ENCODE peak calls at places on chromosomes 16 and 17, in seven cellular contexts. Y is cardiac fibroblast, R is omental fat pad, V is bronchial epithelial cell, K is thoracic aorta, S is AG09309, M is glutamatergic neuron. G is an unnamed sample.

GRCh38 chr17:76696763-76697701 is 13.7 kb downstream of the MXRA7 start:
- DNase-seq in R (no peak), V (no peak), Y (peak; percentile 70), M (peak; percentile 40), K (no peak), S (no peak), G (no peak)

GRCh38 chr17:77100009-77100408 is 40.8 kb upstream of the SEC14L1 start:
- DNase-seq in M (no peak), R (no peak), Y (no peak), K (no peak), V (no peak), S (no peak), G (no peak)

GRCh38 chr16:56801762-56802161 is 63.2 kb upstream of the SLC12A3 start:
- DNase-seq in R (no peak), S (no peak), Y (no peak), M (no peak), V (no peak), K (no peak), G (no peak)

GRCh38 chr16:57720142-57720575 is 15.4 kb upstream of the KATNB1 start:
- DNase-seq in R (no peak), Y (peak; percentile 75), S (peak; percentile 8), V (peak; percentile 38), K (no peak), M (peak; percentile 73), G (peak; percentile 61)

GRCh38 chr16:48576927-48577326 is 33.1 kb downstream of the N4BP1 start:
- DNase-seq in K (no peak), Y (no peak), S (no peak), V (peak; percentile 81), R (no peak), M (no peak), G (no peak)

GRCh38 chr17:48625502-48626201 is 506 bp downstream of the HOXB9 start:
- DNase-seq in M (no peak), V (no peak), K (no peak), R (no peak), S (no peak), Y (no peak), G (peak; percentile 39)

GRCh38 chr16:53209489-53209888 is 154.7 kb downstream of the CHD9 start:
- DNase-seq in V (no peak), S (no peak), K (no peak), M (no peak), Y (no peak), R (no peak), G (no peak)

GRCh38 chr16:1559446-1559975 is 26.0 kb downstream of the TMEM204 start:
- DNase-seq in V (no peak), Y (no peak), M (no peak), S (no peak), K (no peak), R (no peak), G (no peak)

GRCh38 chr17:65750166-65750565 is 188.7 kb upstream of the AXIN2 start:
- DNase-seq in S (no peak), V (peak; percentile 35), M (no peak), K (no peak), R (no peak), Y (no peak), G (no peak)

GRCh38 chr17:64245218-64246145 is 17.6 kb downstream of the TEX2 start:
- DNase-seq in K (no peak), S (no peak), M (no peak), V (no peak), Y (no peak), R (no peak), G (no peak)

GRCh38 chr16:57147381-57148191 is 38.3 kb downstream of the PSME3IP1 start:
- DNase-seq in M (no peak), S (peak; percentile 51), R (peak; percentile 13), Y (peak; percentile 41), K (no peak), V (peak; percentile 58), G (no peak)

GRCh38 chr16:10923650-10924214 is 18.5 kb downstream of the DEXI start:
- DNase-seq in Y (no peak), S (no peak), M (no peak), R (no peak), V (no peak), K (peak; percentile 31), G (no peak)

GRCh38 chr17:41521574-41522261 is 3.0 kb upstream of the KRT15 start:
- DNase-seq in R (no peak), V (peak; percentile 96), M (no peak), Y (peak; percentile 68), K (no peak), S (peak; percentile 44), G (no peak)

GRCh38 chr17:74012465-74012864 is 191.0 kb upstream of the RPL38 start:
- DNase-seq in M (peak; percentile 60), Y (no peak), R (no peak), S (no peak), K (no peak), V (no peak), G (no peak)

GRCh38 chr16:58280846-58281301 is 14.0 kb downstream of the PRSS54 start:
- DNase-seq in S (no peak), M (no peak), R (no peak), V (peak; percentile 81), Y (peak; percentile 13), K (no peak), G (no peak)

GRCh38 chr16:72371307-72372081 is 199.5 kb upstream of the PMFBP1 start:
- DNase-seq in Y (peak; percentile 29), M (no peak), R (no peak), K (no peak), S (peak; percentile 55), V (peak; percentile 31), G (no peak)

DNA sequence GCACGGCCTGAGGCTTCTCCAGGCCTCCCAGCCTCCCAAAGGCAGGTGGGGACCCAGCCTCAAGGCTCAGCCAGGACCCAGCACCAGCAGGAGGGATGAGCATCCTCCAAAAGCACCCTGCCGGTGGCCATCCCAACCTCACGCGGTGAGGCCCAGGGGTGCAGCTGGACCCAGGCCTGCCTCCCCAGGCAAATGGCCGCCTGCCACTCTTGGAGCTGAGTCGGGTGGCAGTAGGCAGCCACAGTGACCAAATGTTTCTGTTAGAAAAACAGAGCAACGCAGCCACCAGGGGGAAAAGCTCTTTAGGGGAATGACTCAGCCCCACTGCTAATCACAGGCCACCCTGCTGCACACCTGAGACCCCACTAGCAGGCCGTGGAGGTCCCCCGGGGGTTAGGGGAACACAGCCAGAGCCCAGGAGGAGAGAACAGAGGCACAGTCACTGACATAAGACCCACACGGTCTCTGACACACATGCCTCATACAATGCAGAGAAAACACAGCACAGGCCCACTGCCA is 12.5 kb downstream of the BCAR1 start:
- DNase-seq in V (no peak), S (no peak), R (no peak), K (no peak), M (peak; percentile 68), Y (no peak), G (no peak)
- TF ChIP-seq CTCF in V (peak; percentile 22), S (peak; percentile 40), R (no peak), K (peak; percentile 51), M (no peak), Y (peak; percentile 23), G (no peak)

DNA sequence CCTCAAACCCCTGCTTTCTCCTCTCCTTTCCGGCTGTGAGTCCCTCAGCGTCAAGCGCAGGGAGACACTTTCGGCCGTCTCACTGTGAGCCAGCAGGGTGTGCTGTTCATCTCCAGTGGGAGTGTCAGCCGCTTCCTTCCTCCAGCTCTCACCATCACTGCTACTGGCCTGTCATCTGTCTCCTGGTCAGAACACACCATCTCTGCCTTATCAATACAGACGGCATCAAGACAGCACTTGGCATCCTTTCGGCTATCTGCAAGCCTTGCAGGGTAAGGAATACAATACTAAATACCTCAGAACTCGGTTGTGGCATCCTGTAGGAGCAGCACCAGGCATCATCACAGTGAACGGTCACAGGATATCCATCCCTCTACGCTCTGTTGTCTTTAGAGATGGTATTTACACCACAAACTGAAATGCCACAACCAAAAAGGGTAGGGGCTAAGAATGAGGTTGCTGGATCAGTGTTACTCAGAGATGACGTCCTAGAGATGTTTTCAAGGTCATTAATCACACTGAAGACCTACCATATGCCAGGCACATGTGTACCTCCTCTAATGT is 20.7 kb upstream of the CMTM4 start:
- DNase-seq in M (peak; percentile 77), K (no peak), V (no peak), S (no peak), R (no peak), Y (peak; percentile 65), G (no peak)
- TF ChIP-seq CTCF in M (peak; percentile 51), K (no peak), V (peak; percentile 48), S (peak; percentile 32), R (no peak), Y (peak; percentile 85), G (no peak)

DNA sequence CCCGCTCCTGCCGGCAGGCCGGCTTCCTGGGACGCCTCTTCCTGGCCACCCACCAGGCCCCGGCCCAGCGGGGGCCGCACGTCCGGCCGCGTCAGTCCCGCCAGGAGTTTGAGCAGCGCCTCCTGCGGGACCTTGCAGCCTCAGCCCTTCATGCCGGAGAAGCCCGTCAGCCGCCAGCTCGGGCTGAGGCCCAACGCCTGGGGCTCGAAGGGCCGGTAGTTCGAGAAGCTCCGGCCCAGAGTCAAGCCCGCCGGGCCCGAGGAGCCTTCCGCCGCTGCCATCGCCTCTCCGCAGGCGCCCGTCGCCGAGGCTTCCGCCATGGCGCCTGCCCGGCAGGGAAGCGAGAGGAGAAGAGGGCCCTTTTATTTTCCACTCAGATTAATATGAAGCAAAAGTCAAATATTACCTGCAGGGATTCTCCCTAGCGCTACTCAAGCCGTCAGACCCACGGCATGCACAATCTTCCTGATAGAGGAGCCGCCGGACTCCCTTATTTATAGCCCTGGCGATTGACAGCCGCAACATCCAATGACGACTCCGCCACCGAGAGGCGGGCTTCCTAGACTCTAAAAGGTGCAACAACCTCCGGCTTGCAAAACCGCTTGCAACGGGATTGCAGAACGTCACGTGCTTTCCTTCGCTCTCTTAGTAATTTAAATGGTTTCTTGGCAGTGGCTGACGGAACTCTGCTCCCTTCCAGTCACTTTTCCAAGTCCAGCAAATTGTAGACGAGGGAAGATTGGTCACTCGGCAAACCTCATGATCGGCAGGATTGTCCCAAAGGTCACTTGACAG is at the start of gene SEPHS2:
- DNase-seq in R (peak; percentile 100), V (peak; percentile 93), M (peak; percentile 94), S (peak; percentile 92), K (peak; percentile 98), Y (peak; percentile 99), G (peak; percentile 94)
- TF ChIP-seq CTCF in R (no peak), V (peak; percentile 48), M (no peak), S (peak; percentile 54), K (peak; percentile 30), Y (peak; percentile 50), G (peak; percentile 34)

GRCh38 chr16:27193300-27193990 is 9.9 kb upstream of the KDM8 start:
- DNase-seq in K (no peak), V (no peak), Y (no peak), S (no peak), R (no peak), M (no peak), G (no peak)
- TF ChIP-seq CTCF in K (no peak), V (no peak), Y (peak; percentile 18), S (peak; percentile 19), R (no peak), M (no peak), G (no peak)

GRCh38 chr17:80362428-80363119 is 52.4 kb upstream of the ENDOV start:
- DNase-seq in R (no peak), S (no peak), V (no peak), K (no peak), M (no peak), Y (peak; percentile 61), G (no peak)
- TF ChIP-seq CTCF in R (no peak), S (no peak), V (no peak), K (no peak), M (no peak), Y (no peak), G (no peak)